ENCODE peak calls at places on chromosome 13, in ten cellular contexts. J is stimulated activated effector memory CD8-positive, alpha-beta T cell treated with anti-CD3 and anti-CD28 coated beads, Interleukin-12 subunit alpha, Interleukin-12 subunit beta, amount 100 ng/mL, for 72 hours; B is IMR-90; X is activated naive CD8-positive, alpha-beta T cell treated with anti-CD3 and anti-CD28 coated beads for 36 hours; W is pancreas; M is fibroblast of pulmonary artery; L is foreskin keratinocyte; I is GM12865; O is fibroblast of mammary gland; G is globus pallidus. Y is an unnamed sample.

GRCh38 chr13:99033814-99034213 is 56.0 kb upstream of the DOCK9 start:
- DNase-seq in W (no peak), O (peak), I (no peak), G (peak), M (peak), J (no peak), L (no peak), X (no peak), B (peak), Y (no peak)

GRCh38 chr13:75633285-75633684 is 2.8 kb upstream of the LMO7 start:
- DNase-seq in X (no peak), O (peak), B (peak), J (no peak), I (no peak), G (no peak), L (no peak), W (no peak), M (peak), Y (no peak)

GRCh38 chr13:113777311-113778260 is 18.6 kb downstream of the TMEM255B start:
- DNase-seq in M (peak), G (no peak), L (no peak), J (no peak), I (no peak), B (peak), O (peak), X (no peak), W (no peak), Y (no peak)

GRCh38 chr13:48132961-48133360 is 38.1 kb upstream of the MED4 start:
- DNase-seq in J (no peak), M (no peak), B (no peak), G (no peak), L (no peak), W (no peak), I (no peak), O (no peak), X (no peak), Y (no peak)

GRCh38 chr13:20534038-20534608 is 8.5 kb upstream of the CRYL1 start:
- DNase-seq in J (no peak), O (no peak), W (no peak), X (no peak), G (no peak), I (no peak), B (no peak), M (no peak), L (no peak), Y (no peak)

GRCh38 chr13:63567031-63567430 is 2151.4 kb upstream of the PCDH20 start:
- DNase-seq in W (no peak), G (no peak), I (no peak), M (no peak), O (no peak), B (no peak), J (no peak), L (no peak), X (no peak), Y (no peak)

GRCh38 chr13:38530492-38530891 is 156.4 kb upstream of the FREM2 start:
- DNase-seq in J (no peak), O (peak), W (no peak), L (no peak), G (peak), I (peak), M (peak), B (peak), X (no peak), Y (no peak)

GRCh38 chr13:40596484-40596883 is 70.0 kb downstream of the FOXO1 start:
- DNase-seq in B (no peak), M (no peak), I (peak), L (no peak), G (no peak), J (peak), X (no peak), W (no peak), O (no peak), Y (no peak)

GRCh38 chr13:49869514-49869913 is 66.6 kb downstream of the SPRYD7 start:
- DNase-seq in B (peak), M (peak), O (peak), J (no peak), L (no peak), X (no peak), W (no peak), I (no peak), G (no peak), Y (no peak)

GRCh38 chr13:109160887-109161669 is 531.7 kb downstream of the MYO16 start:
- DNase-seq in W (no peak), L (peak), O (no peak), J (no peak), M (no peak), B (no peak), I (peak), G (peak), X (no peak), Y (no peak)

GRCh38 chr13:51643114-51643881 is 59.0 kb downstream of the WDFY2 start:
- DNase-seq in L (peak), X (no peak), J (no peak), I (no peak), W (no peak), O (peak), B (peak), G (no peak), M (peak), Y (no peak)

GRCh38 chr13:51590966-51591627 is 6.8 kb downstream of the WDFY2 start:
- DNase-seq in B (peak), W (no peak), L (peak), J (no peak), G (no peak), I (no peak), X (no peak), M (peak), O (peak), Y (no peak)

GRCh38 chr13:39073983-39074382 is 35.7 kb downstream of the NHLRC3 start:
- DNase-seq in X (no peak), W (no peak), J (no peak), O (no peak), G (no peak), I (no peak), M (no peak), L (no peak), B (no peak), Y (no peak)

GRCh38 chr13:98384739-98385138 is 192.2 kb downstream of the STK24 start:
- DNase-seq in L (no peak), W (no peak), X (no peak), M (peak), O (peak), G (no peak), J (no peak), B (peak), I (no peak), Y (no peak)

GRCh38 chr13:42110410-42111155 is 62.1 kb downstream of the DGKH start:
- DNase-seq in W (no peak), X (no peak), M (peak), B (peak), L (peak), J (no peak), O (peak), G (peak), I (peak), Y (no peak)

Y was measured in cardiac septum.